ENCODE peak calls at places on chromosomes 5 and 9, in six cellular contexts. One of them, this sample, is unnamed.

GRCh38 chr9:9615086-9615485 is 997.7 kb downstream of the PTPRD start:
- DNase-seq in suprapubic skin: no peak
- DNase-seq in epithelial cell of proximal tubule: no peak
- DNase-seq in HCT116: no peak
- DNase-seq in brain microvascular endothelial cell: no peak
- DNase-seq in GM23338: no peak
- DNase-seq in this sample: no peak

GRCh38 chr9:130661461-130662098 is 2.8 kb upstream of the PRDM12 start:
- DNase-seq in suprapubic skin: no peak
- DNase-seq in epithelial cell of proximal tubule: no peak
- DNase-seq in HCT116: no peak
- DNase-seq in brain microvascular endothelial cell: no peak
- DNase-seq in GM23338: peak
- DNase-seq in this sample: no peak

GRCh38 chr5:126414874-126415502 is 8.2 kb upstream of the GRAMD2B start:
- DNase-seq in suprapubic skin: no peak
- DNase-seq in epithelial cell of proximal tubule: peak
- DNase-seq in HCT116: no peak
- DNase-seq in brain microvascular endothelial cell: peak
- DNase-seq in GM23338: no peak
- DNase-seq in this sample: no peak

GRCh38 chr9:127221695-127222094 is 42.9 kb upstream of the GARNL3 start:
- DNase-seq in suprapubic skin: no peak
- DNase-seq in epithelial cell of proximal tubule: no peak
- DNase-seq in HCT116: no peak
- DNase-seq in brain microvascular endothelial cell: no peak
- DNase-seq in GM23338: no peak
- DNase-seq in this sample: no peak

GRCh38 chr5:87539839-87540238 is 127.1 kb upstream of the CCNH start:
- DNase-seq in suprapubic skin: no peak
- DNase-seq in epithelial cell of proximal tubule: no peak
- DNase-seq in HCT116: no peak
- DNase-seq in brain microvascular endothelial cell: no peak
- DNase-seq in GM23338: no peak
- DNase-seq in this sample: no peak

GRCh38 chr9:124125590-124126047 is 114.1 kb downstream of the LHX2 start:
- DNase-seq in suprapubic skin: no peak
- DNase-seq in epithelial cell of proximal tubule: no peak
- DNase-seq in HCT116: no peak
- DNase-seq in brain microvascular endothelial cell: no peak
- DNase-seq in GM23338: peak
- DNase-seq in this sample: no peak

GRCh38 chr9:127578952-127579853 is 32.9 kb upstream of the STXBP1 start:
- DNase-seq in suprapubic skin: peak
- DNase-seq in epithelial cell of proximal tubule: no peak
- DNase-seq in HCT116: peak
- DNase-seq in brain microvascular endothelial cell: peak
- DNase-seq in GM23338: peak
- DNase-seq in this sample: peak

GRCh38 chr9:129402931-129403742 is 217.8 kb downstream of the C9orf50 start:
- DNase-seq in suprapubic skin: no peak
- DNase-seq in epithelial cell of proximal tubule: no peak
- DNase-seq in HCT116: no peak
- DNase-seq in brain microvascular endothelial cell: no peak
- DNase-seq in GM23338: no peak
- DNase-seq in this sample: no peak

GRCh38 chr5:37886207-37886905 is 46.5 kb upstream of the GDNF start:
- DNase-seq in suprapubic skin: no peak
- DNase-seq in epithelial cell of proximal tubule: no peak
- DNase-seq in HCT116: no peak
- DNase-seq in brain microvascular endothelial cell: no peak
- DNase-seq in GM23338: no peak
- DNase-seq in this sample: no peak

GRCh38 chr9:123353984-123354591 is 1.9 kb upstream of the CRB2 start:
- DNase-seq in suprapubic skin: no peak
- DNase-seq in epithelial cell of proximal tubule: no peak
- DNase-seq in HCT116: peak
- DNase-seq in brain microvascular endothelial cell: peak
- DNase-seq in GM23338: peak
- DNase-seq in this sample: no peak

GRCh38 chr9:33861917-33862453 is 45.0 kb downstream of the UBE2R2 start:
- DNase-seq in suprapubic skin: no peak
- DNase-seq in epithelial cell of proximal tubule: no peak
- DNase-seq in HCT116: no peak
- DNase-seq in brain microvascular endothelial cell: no peak
- DNase-seq in GM23338: no peak
- DNase-seq in this sample: no peak

GRCh38 chr9:127027694-127028093 is 94.7 kb downstream of the ANGPTL2 start:
- DNase-seq in suprapubic skin: no peak
- DNase-seq in epithelial cell of proximal tubule: no peak
- DNase-seq in HCT116: no peak
- DNase-seq in brain microvascular endothelial cell: no peak
- DNase-seq in GM23338: no peak
- DNase-seq in this sample: no peak

GRCh38 chr5:14166437-14166836 is 23.3 kb downstream of the TRIO start:
- DNase-seq in suprapubic skin: no peak
- DNase-seq in epithelial cell of proximal tubule: no peak
- DNase-seq in HCT116: no peak
- DNase-seq in brain microvascular endothelial cell: no peak
- DNase-seq in GM23338: no peak
- DNase-seq in this sample: no peak

GRCh38 chr9:107286057-107286456 is 3.0 kb downstream of the RAD23B start:
- DNase-seq in suprapubic skin: no peak
- DNase-seq in epithelial cell of proximal tubule: no peak
- DNase-seq in HCT116: no peak
- DNase-seq in brain microvascular endothelial cell: no peak
- DNase-seq in GM23338: no peak
- DNase-seq in this sample: no peak

GRCh38 chr9:98067184-98067583 is 10.7 kb downstream of the NANS start:
- DNase-seq in suprapubic skin: no peak
- DNase-seq in epithelial cell of proximal tubule: no peak
- DNase-seq in HCT116: no peak
- DNase-seq in brain microvascular endothelial cell: no peak
- DNase-seq in GM23338: no peak
- DNase-seq in this sample: no peak

GRCh38 chr9:88747768-88748167 is 212.8 kb downstream of the NXNL2 start:
- DNase-seq in suprapubic skin: no peak
- DNase-seq in epithelial cell of proximal tubule: no peak
- DNase-seq in HCT116: no peak
- DNase-seq in brain microvascular endothelial cell: peak
- DNase-seq in GM23338: peak
- DNase-seq in this sample: peak

GRCh38 chr9:23492126-23493002 is 333.7 kb downstream of the ELAVL2 start:
- DNase-seq in suprapubic skin: no peak
- DNase-seq in epithelial cell of proximal tubule: peak
- DNase-seq in HCT116: no peak
- DNase-seq in brain microvascular endothelial cell: peak
- DNase-seq in GM23338: peak
- DNase-seq in this sample: no peak

GRCh38 chr5:66247176-66247960 is 103.3 kb downstream of the SREK1 start:
- DNase-seq in suprapubic skin: no peak
- DNase-seq in epithelial cell of proximal tubule: peak
- DNase-seq in HCT116: peak
- DNase-seq in brain microvascular endothelial cell: peak
- DNase-seq in GM23338: no peak
- DNase-seq in this sample: peak

GRCh38 chr5:78232163-78232562 is 62.3 kb downstream of the AP3B1 start:
- DNase-seq in suprapubic skin: no peak
- DNase-seq in epithelial cell of proximal tubule: no peak
- DNase-seq in HCT116: no peak
- DNase-seq in brain microvascular endothelial cell: no peak
- DNase-seq in GM23338: no peak
- DNase-seq in this sample: no peak

GRCh38 chr9:77649109-77649812 is 1.1 kb upstream of the GNA14 start:
- DNase-seq in suprapubic skin: no peak
- DNase-seq in epithelial cell of proximal tubule: no peak
- DNase-seq in HCT116: peak
- DNase-seq in brain microvascular endothelial cell: peak
- DNase-seq in GM23338: peak
- DNase-seq in this sample: no peak

GRCh38 chr5:146632620-146633019 is 116.6 kb upstream of the GPR151 start:
- DNase-seq in suprapubic skin: no peak
- DNase-seq in epithelial cell of proximal tubule: no peak
- DNase-seq in HCT116: no peak
- DNase-seq in brain microvascular endothelial cell: no peak
- DNase-seq in GM23338: no peak
- DNase-seq in this sample: no peak

GRCh38 chr9:130043654-130044623 is 950 bp upstream of the FNBP1 start:
- DNase-seq in suprapubic skin: peak
- DNase-seq in epithelial cell of proximal tubule: no peak
- DNase-seq in HCT116: no peak
- DNase-seq in brain microvascular endothelial cell: no peak
- DNase-seq in GM23338: peak
- DNase-seq in this sample: no peak

GRCh38 chr5:140360681-140361479 is 886 bp downstream of the SLC4A9 start:
- DNase-seq in suprapubic skin: no peak
- DNase-seq in epithelial cell of proximal tubule: no peak
- DNase-seq in HCT116: no peak
- DNase-seq in brain microvascular endothelial cell: no peak
- DNase-seq in GM23338: no peak
- DNase-seq in this sample: no peak

GRCh38 chr5:140360101-140360500 is at the start of gene SLC4A9:
- DNase-seq in suprapubic skin: no peak
- DNase-seq in epithelial cell of proximal tubule: no peak
- DNase-seq in HCT116: no peak
- DNase-seq in brain microvascular endothelial cell: no peak
- DNase-seq in GM23338: no peak
- DNase-seq in this sample: no peak

GRCh38 chr5:140356878-140357730 is 2.9 kb upstream of the SLC4A9 start:
- DNase-seq in suprapubic skin: no peak
- DNase-seq in epithelial cell of proximal tubule: no peak
- DNase-seq in HCT116: no peak
- DNase-seq in brain microvascular endothelial cell: no peak
- DNase-seq in GM23338: no peak
- DNase-seq in this sample: no peak

GRCh38 chr5:140357731-140358093 is 2.3 kb upstream of the SLC4A9 start:
- DNase-seq in suprapubic skin: peak
- DNase-seq in epithelial cell of proximal tubule: no peak
- DNase-seq in HCT116: peak
- DNase-seq in brain microvascular endothelial cell: peak
- DNase-seq in GM23338: peak
- DNase-seq in this sample: peak

GRCh38 chr5:140358738-140359310 is 1.2 kb upstream of the SLC4A9 start:
- DNase-seq in suprapubic skin: no peak
- DNase-seq in epithelial cell of proximal tubule: no peak
- DNase-seq in HCT116: no peak
- DNase-seq in brain microvascular endothelial cell: peak
- DNase-seq in GM23338: peak
- DNase-seq in this sample: no peak
- TF ChIP-seq CTCF in suprapubic skin: peak
- TF ChIP-seq CTCF in epithelial cell of proximal tubule: peak
- TF ChIP-seq CTCF in HCT116: peak
- TF ChIP-seq CTCF in brain microvascular endothelial cell: peak
- TF ChIP-seq CTCF in GM23338: peak
- TF ChIP-seq CTCF in this sample: peak

GRCh38 chr5:124746252-124746915 is at the start of gene ZNF608:
- DNase-seq in suprapubic skin: no peak
- DNase-seq in epithelial cell of proximal tubule: peak
- DNase-seq in HCT116: no peak
- DNase-seq in brain microvascular endothelial cell: peak
- DNase-seq in GM23338: peak
- DNase-seq in this sample: no peak
- TF ChIP-seq CTCF in suprapubic skin: no peak
- TF ChIP-seq CTCF in epithelial cell of proximal tubule: no peak
- TF ChIP-seq CTCF in HCT116: no peak
- TF ChIP-seq CTCF in brain microvascular endothelial cell: no peak
- TF ChIP-seq CTCF in GM23338: no peak
- TF ChIP-seq CTCF in this sample: no peak

DNA sequence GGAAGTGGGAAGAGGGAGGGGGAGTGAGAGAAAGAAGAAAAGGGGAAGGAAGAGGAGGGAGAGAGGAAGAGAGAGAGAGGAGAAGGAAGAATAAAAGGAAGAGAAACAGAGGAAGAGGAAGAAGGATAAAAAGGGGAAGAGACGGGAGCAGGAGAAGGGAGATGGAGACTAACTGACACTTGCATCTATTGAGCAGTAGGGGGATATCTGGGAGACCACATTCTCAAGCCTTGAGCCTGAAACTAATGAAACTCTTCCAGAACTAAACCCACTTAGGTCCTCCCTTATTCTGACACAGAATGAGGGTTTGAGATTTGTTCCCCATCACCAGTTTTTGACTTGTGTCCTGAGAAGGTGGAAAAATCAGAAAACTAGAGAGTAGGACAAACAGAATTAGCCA is 533.3 kb downstream of the CDH12 start:
- DNase-seq in suprapubic skin: no peak
- DNase-seq in epithelial cell of proximal tubule: no peak
- DNase-seq in HCT116: no peak
- DNase-seq in brain microvascular endothelial cell: no peak
- DNase-seq in GM23338: peak
- DNase-seq in this sample: no peak
- TF ChIP-seq CTCF in suprapubic skin: no peak
- TF ChIP-seq CTCF in epithelial cell of proximal tubule: no peak
- TF ChIP-seq CTCF in HCT116: no peak
- TF ChIP-seq CTCF in brain microvascular endothelial cell: no peak
- TF ChIP-seq CTCF in GM23338: peak
- TF ChIP-seq CTCF in this sample: no peak

DNA sequence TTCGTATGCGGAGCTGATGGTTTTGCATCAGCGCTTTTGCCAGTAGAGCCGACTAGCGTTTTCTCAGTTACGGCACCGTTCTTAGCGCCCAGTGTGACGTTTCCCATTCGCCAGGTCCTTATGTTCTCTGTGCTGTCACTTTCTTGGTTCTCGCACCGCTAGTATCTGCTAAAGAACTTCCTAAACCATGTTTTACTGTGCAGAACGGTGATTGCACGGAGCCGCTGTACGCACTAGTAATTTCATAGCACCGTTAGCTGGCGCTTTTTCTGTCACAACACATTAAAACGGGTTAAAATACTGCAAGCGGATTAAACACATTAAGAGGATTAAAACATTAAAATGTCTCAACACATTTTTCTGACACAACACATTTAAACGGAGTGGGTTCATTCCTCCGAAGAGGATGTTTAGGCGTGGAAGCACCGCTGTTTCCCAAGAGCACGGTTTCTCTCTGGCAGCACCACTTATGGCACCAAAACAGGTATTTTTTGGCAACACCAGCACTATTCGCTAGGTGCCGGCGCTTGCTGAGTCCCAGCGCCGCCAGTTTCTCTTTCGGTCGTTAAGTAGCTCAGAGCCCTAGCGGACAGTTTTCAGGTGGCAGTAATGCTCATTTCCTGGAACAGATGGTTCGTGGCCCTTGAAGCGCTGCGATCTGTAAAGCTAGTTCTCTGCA is 20.4 kb downstream of the ANXA2R start:
- DNase-seq in suprapubic skin: no peak
- DNase-seq in epithelial cell of proximal tubule: no peak
- DNase-seq in HCT116: peak
- DNase-seq in brain microvascular endothelial cell: peak
- DNase-seq in GM23338: peak
- DNase-seq in this sample: no peak
- TF ChIP-seq CTCF in suprapubic skin: peak
- TF ChIP-seq CTCF in epithelial cell of proximal tubule: peak
- TF ChIP-seq CTCF in HCT116: peak
- TF ChIP-seq CTCF in brain microvascular endothelial cell: peak
- TF ChIP-seq CTCF in GM23338: peak
- TF ChIP-seq CTCF in this sample: peak

GRCh38 chr9:11973511-11973910 is 719.7 kb upstream of the TYRP1 start:
- DNase-seq in suprapubic skin: no peak
- DNase-seq in epithelial cell of proximal tubule: no peak
- DNase-seq in HCT116: no peak
- DNase-seq in brain microvascular endothelial cell: no peak
- DNase-seq in GM23338: no peak
- DNase-seq in this sample: no peak
- TF ChIP-seq CTCF in suprapubic skin: no peak
- TF ChIP-seq CTCF in epithelial cell of proximal tubule: no peak
- TF ChIP-seq CTCF in HCT116: no peak
- TF ChIP-seq CTCF in brain microvascular endothelial cell: no peak
- TF ChIP-seq CTCF in GM23338: no peak
- TF ChIP-seq CTCF in this sample: no peak

GRCh38 chr5:173577817-173578216 is 38.6 kb downstream of the BOD1 start:
- DNase-seq in suprapubic skin: no peak
- DNase-seq in epithelial cell of proximal tubule: no peak
- DNase-seq in HCT116: no peak
- DNase-seq in brain microvascular endothelial cell: no peak
- DNase-seq in GM23338: no peak
- DNase-seq in this sample: no peak
- TF ChIP-seq CTCF in suprapubic skin: no peak
- TF ChIP-seq CTCF in epithelial cell of proximal tubule: no peak
- TF ChIP-seq CTCF in HCT116: no peak
- TF ChIP-seq CTCF in brain microvascular endothelial cell: no peak
- TF ChIP-seq CTCF in GM23338: no peak
- TF ChIP-seq CTCF in this sample: no peak